ENCODE peak calls at places on chromosome 7, in seven cellular contexts. H is tibial nerve; R is GM23248; C is body of pancreas; F is Peyer's patch; W is CD8-positive, alpha-beta memory T cell; D is HCT116. I is an unnamed sample.
A peak's percentile ranks its signal among the peaks of the same experiment; 100 is the strongest.

GRCh38 chr7:3265388-3265787 is 35.7 kb upstream of the SDK1 start:
- DNase-seq in H (no peak), F (no peak), D (no peak), W (no peak), R (no peak), C (no peak), I (no peak)

GRCh38 chr7:114548081-114548480 is 133.5 kb downstream of the FOXP2 start:
- DNase-seq in D (no peak), F (no peak), W (no peak), R (peak; percentile 18), C (no peak), H (no peak), I (no peak)

GRCh38 chr7:17178562-17178961 is 119.9 kb upstream of the AHR start:
- DNase-seq in C (no peak), W (no peak), H (no peak), R (no peak), F (no peak), D (no peak), I (no peak)

GRCh38 chr7:103048833-103049232 is 25.8 kb downstream of the FBXL13 start:
- DNase-seq in F (no peak), C (no peak), H (no peak), D (peak; percentile 33), R (no peak), W (no peak), I (no peak)

GRCh38 chr7:121473645-121474300 is 77.7 kb upstream of the FAM3C start:
- DNase-seq in H (no peak), W (no peak), D (no peak), F (no peak), R (no peak), C (no peak), I (no peak)

GRCh38 chr7:57182031-57182430 is 49.8 kb upstream of the ZNF479 start:
- DNase-seq in C (no peak), F (no peak), D (no peak), R (no peak), H (no peak), W (no peak), I (no peak)

GRCh38 chr7:111437736-111438135 is 124.6 kb downstream of the IMMP2L start:
- DNase-seq in H (no peak), F (no peak), W (no peak), D (no peak), R (peak; percentile 18), C (no peak), I (no peak)

GRCh38 chr7:13979671-13980438 is 9.6 kb downstream of the ETV1 start:
- DNase-seq in C (no peak), R (peak; percentile 66), F (no peak), H (no peak), D (no peak), W (no peak), I (peak; percentile 49)

GRCh38 chr7:54792383-54792782 is 33.4 kb upstream of the SEC61G start:
- DNase-seq in H (no peak), D (no peak), R (no peak), C (no peak), W (no peak), F (no peak), I (no peak)

GRCh38 chr7:45073031-45073842 is 15.5 kb downstream of the NACAD start:
- DNase-seq in D (no peak), F (no peak), H (no peak), W (no peak), C (no peak), R (no peak), I (no peak)

GRCh38 chr7:80699030-80699638 is 60.7 kb downstream of the CD36 start:
- DNase-seq in F (no peak), H (no peak), C (no peak), W (no peak), D (peak; percentile 58), R (peak; percentile 72), I (no peak)

GRCh38 chr7:115511330-115511729 is 519.2 kb downstream of the TFEC start:
- DNase-seq in H (no peak), C (no peak), R (no peak), W (no peak), D (no peak), F (no peak), I (no peak)

DNA sequence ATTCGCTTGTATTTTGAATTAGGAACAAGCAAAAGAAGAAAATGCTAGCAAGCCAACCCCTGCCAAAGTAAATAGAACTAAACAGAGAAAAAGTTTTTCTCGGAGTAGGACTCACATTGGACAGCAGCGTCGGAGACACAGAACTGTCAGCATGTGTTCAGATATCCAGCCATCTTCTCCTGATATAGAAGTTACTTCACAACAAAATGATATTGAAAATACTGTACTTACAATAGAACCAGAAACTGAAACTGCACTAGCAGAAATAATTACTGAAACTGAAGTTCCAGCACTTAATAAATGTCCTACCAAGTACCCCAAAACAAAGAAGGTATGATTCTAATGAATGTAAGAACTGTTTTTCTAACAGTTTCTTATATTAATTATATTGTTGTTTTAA is 87.9 kb downstream of the KMT2E start:
- DNase-seq in D (no peak), H (no peak), W (no peak), F (no peak), R (no peak), C (no peak), I (no peak)
- H3K27ac ChIP-seq in D (no peak overlapping the region), H (no peak overlapping the region), W (no peak overlapping the region), F (no peak overlapping the region), R (no peak overlapping the region), C (no peak overlapping the region), I (no peak overlapping the region)

DNA sequence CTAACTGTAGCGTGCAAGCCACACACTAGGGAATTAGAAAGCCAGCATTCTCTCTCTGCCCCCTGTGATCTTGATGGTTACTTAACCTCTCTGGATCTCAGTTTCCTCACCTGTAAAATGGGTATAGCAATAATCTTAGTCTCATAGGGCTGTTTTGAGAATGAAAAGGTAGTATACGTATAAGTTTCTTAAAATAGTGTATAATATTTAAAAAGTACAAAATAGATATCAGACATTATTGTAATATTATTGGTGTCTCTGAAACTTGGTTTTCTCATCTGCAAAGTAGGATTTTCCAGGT is 80.4 kb downstream of the CHN2 start:
- DNase-seq in C (no peak), W (no peak), D (no peak), H (no peak), F (no peak), R (no peak), I (no peak)
- H3K4me1 ChIP-seq in C (peaks cover 90% of the 10 kb centered on the region), W (peaks cover 14% of the 10 kb centered on the region), D (no peaks in the 10 kb centered on the region), H (no peaks in the 10 kb centered on the region), F (no peaks in the 10 kb centered on the region), R (peaks cover 5% of the 10 kb centered on the region), I (peaks cover 39% of the 10 kb centered on the region)

DNA sequence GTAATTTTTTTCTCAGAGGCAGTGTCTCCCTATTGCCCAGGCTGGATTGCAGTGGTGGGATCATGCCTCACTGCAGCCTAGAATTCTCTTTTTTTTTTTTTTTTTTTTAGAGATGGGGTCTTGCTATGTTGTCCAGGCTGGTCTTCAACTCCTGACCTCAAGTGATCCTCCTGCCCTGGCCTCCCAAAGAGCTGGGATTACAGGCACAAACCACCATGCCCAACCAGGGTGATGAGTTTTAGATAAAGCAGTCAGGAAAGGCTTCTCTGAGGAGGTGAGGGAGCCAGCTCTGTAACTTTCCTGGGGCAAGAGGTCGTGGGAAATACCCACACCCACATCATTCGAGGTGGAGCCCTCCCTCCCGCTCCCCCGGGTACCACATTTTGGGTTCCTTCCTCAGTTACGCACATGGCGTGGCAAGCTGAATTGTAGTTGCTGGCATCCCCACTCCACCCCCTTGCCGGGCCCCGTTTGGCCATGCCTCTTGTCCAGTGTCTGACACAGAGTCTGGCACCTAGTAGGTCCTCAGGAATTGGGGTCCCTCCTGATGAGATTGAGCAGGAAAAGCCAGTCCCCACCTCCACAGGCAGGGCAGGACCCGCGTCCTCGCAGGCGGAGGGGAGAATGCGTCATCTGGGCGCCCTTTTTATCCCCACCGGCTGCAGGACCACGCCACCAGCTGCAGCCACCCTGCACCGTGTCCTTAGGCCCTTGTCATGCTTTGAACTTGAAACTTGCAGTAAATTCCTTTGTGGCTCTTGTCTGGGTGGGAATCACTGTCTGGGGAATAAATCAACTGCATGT is 43.4 kb downstream of the CLIP2 start:
- DNase-seq in H (no peak), W (no peak), C (no peak), F (no peak), D (no peak), R (no peak), I (no peak)
- H3K27ac ChIP-seq in H (no peak overlapping the region), W (no peak overlapping the region), C (no peak overlapping the region), F (no peak overlapping the region), D (no peak overlapping the region), R (no peak overlapping the region), I (no peak overlapping the region)

DNA sequence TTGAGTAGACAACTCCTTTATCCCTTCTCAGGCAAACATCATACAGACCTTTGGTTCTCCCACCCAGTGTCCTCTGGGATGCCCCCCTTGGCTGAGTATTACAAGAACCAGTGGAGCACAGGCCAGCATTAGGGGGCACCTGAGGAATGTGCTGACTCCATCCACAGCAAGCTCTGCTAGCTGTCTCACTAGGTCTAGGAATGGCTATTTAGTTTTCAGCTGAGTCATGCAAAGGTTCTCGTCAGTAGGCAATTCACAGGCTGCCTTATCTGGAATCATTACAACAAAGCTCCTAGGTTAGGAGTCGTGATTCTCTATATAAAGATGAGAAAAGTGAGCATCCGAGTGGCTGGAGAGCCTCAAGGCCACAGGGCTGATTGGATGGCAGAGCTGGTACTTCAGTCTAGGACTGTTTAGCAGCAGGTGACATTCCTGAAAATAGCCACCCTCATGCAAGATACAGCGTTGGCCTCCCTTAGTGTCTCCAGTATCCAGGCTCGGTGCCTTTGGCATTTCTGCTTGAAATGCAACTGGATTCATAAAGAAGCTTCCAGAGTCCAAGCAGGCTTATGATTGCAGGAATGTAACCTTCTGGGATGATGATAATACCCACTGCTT is 75.8 kb downstream of the CDCA7L start:
- DNase-seq in W (no peak), D (no peak), R (peak; percentile 12), C (no peak), F (no peak), H (no peak), I (no peak)
- H3K4me1 ChIP-seq in W (no peaks in the 10 kb centered on the region), D (peaks cover 2% of the 10 kb centered on the region), R (peaks cover 5% of the 10 kb centered on the region), C (no peaks in the 10 kb centered on the region), F (no peaks in the 10 kb centered on the region), H (no peaks in the 10 kb centered on the region), I (no peaks in the 10 kb centered on the region)

GRCh38 chr7:82317760-82318159 is 125.8 kb downstream of the CACNA2D1 start:
- DNase-seq in H (no peak), C (no peak), F (no peak), D (no peak), R (no peak), W (no peak), I (no peak)

GRCh38 chr7:82323806-82324205 is 119.8 kb downstream of the CACNA2D1 start:
- DNase-seq in W (no peak), C (no peak), F (no peak), H (no peak), R (peak; percentile 24), D (no peak), I (no peak)

GRCh38 chr7:82317257-82317721 is 126.3 kb downstream of the CACNA2D1 start:
- DNase-seq in H (no peak), R (no peak), D (no peak), W (no peak), F (no peak), C (no peak), I (peak; percentile 19)

GRCh38 chr7:82325416-82325815 is 118.2 kb downstream of the CACNA2D1 start:
- DNase-seq in W (no peak), F (no peak), C (no peak), D (no peak), R (no peak), H (no peak), I (no peak)

DNA sequence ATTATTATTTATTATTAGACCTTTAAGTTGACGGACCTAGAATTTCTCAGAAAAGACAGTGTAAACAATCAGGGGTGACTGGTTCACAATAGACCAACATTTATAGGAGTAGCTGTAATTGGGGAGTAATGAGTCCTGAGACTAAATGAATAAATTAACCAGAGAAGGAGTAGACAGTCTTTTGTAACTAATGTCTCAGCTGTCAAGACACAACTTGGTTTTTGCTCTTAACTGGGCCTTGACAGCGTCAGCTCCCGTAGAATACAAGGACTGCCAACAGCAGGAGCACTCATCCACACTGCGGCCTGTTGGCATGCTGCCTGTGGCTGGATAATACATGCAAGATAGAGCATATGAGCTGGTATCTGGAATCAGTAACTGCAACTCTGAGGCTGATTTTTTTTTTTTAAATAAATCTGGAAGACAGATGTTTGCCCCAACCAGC is 123.9 kb downstream of the CACNA2D1 start:
- DNase-seq in F (no peak), W (no peak), D (no peak), R (peak; percentile 87), H (peak; percentile 53), C (peak; percentile 55), I (peak; percentile 80)
- H3K27ac ChIP-seq in F (no peak overlapping the region), W (no peak overlapping the region), D (no peak overlapping the region), R (peak overlapping the region; percentile 2), H (no peak overlapping the region), C (no peak overlapping the region), I (no peak overlapping the region)

I was measured in SJCRH30.